ENCODE peak calls at places on chromosomes 7 and 10, in four cellular contexts. U is HL-60, X is K562, O is GM12891. M is an unnamed sample.

GRCh38 chr7:122974229-122974628 is 21.3 kb downstream of the TAS2R16 start:
- DNase-seq in X (no peak), O (no peak), U (no peak), M (no peak)

GRCh38 chr10:129880191-129880590 is 83.9 kb downstream of the EBF3 start:
- DNase-seq in X (no peak), O (no peak), U (no peak), M (no peak)

GRCh38 chr7:40356312-40356711 is 221.5 kb downstream of the SUGCT start:
- DNase-seq in O (no peak), X (no peak), U (no peak), M (no peak)

GRCh38 chr10:73908853-73909611 is 1.9 kb upstream of the PLAU start:
- DNase-seq in X (peak; percentile 56), O (no peak), U (peak; percentile 95), M (peak; percentile 63)

GRCh38 chr10:14200645-14201534 is 129.8 kb downstream of the FRMD4A start:
- DNase-seq in O (no peak), X (peak; percentile 33), U (no peak), M (no peak)

GRCh38 chr10:12221323-12222298 is 25.6 kb downstream of the CDC123 start:
- DNase-seq in O (no peak), U (no peak), X (peak; percentile 74), M (no peak)

GRCh38 chr10:99973190-99973589 is 36.6 kb downstream of the DNMBP start:
- DNase-seq in O (no peak), U (no peak), X (no peak), M (no peak)

GRCh38 chr7:22730921-22731654 is 4.1 kb downstream of the IL6 start:
- DNase-seq in O (no peak), U (no peak), X (no peak), M (no peak)

GRCh38 chr10:53843691-53844362 is 957.2 kb downstream of the PCDH15 start:
- DNase-seq in U (no peak), X (no peak), O (no peak), M (no peak)

GRCh38 chr7:64602518-64602917 is 39.6 kb upstream of the ZNF680 start:
- DNase-seq in U (no peak), X (no peak), O (no peak), M (no peak)

GRCh38 chr10:75441682-75442081 is 10.3 kb downstream of the LRMDA start:
- DNase-seq in O (no peak), X (no peak), U (no peak), M (no peak)

GRCh38 chr7:7919449-7919945 is 49.1 kb upstream of the GLCCI1 start:
- DNase-seq in X (no peak), U (no peak), O (no peak), M (no peak)

GRCh38 chr10:131775444-131775832 is 125.4 kb upstream of the PPP2R2D start:
- DNase-seq in U (no peak), O (no peak), X (no peak), M (no peak)

GRCh38 chr7:47941136-47941844 is 7.0 kb downstream of the PKD1L1 start:
- DNase-seq in O (no peak), U (no peak), X (no peak), M (no peak)

GRCh38 chr10:97059006-97059871 is 126.5 kb downstream of the SLIT1 start:
- DNase-seq in X (no peak), O (no peak), U (no peak), M (no peak)

GRCh38 chr7:936131-937054 is 18.1 kb downstream of the ADAP1 start:
- DNase-seq in X (no peak), U (no peak), O (peak; percentile 88), M (peak; percentile 92)

GRCh38 chr10:117476716-117477115 is 65.8 kb upstream of the EMX2 start:
- DNase-seq in O (no peak), U (no peak), X (no peak), M (no peak)

GRCh38 chr10:78688945-78689935 is 379.5 kb upstream of the ZMIZ1 start:
- DNase-seq in X (no peak), O (no peak), U (no peak), M (no peak)

GRCh38 chr7:69968969-69969368 is 370.7 kb downstream of the AUTS2 start:
- DNase-seq in X (no peak), O (no peak), U (no peak), M (no peak)

GRCh38 chr10:125698599-125698998 is 15.6 kb upstream of the TEX36 start:
- DNase-seq in O (no peak), U (no peak), X (no peak), M (no peak)

DNA sequence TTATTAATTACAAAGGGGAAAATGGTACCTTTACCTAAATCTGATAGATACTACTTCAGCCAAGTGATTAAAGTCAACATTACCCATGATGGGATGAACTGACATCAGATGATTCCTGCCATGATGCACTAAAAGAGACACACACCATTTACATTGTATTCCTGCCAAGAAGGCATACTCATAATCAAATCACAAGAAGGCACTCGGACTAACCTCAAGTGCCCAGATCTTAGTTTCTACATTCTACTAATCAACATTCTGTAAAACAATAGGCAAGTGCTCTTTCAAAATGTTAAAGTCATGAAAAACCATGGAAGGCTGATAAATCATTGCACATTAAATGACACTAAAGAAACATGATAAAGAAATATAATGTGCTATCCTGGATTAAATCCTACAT is 44.4 kb downstream of the SLC35G1 start:
- DNase-seq in O (no peak), U (no peak), X (no peak), M (no peak)
- TF ChIP-seq SPI1 in O (no peak), U (no peak), X (no peak), M (no peak)

GRCh38 chr7:131293018-131293417 is 34.7 kb upstream of the MKLN1 start:
- DNase-seq in X (no peak), U (no peak), O (no peak), M (no peak)
- TF ChIP-seq SPI1 in X (no peak), U (no peak), O (no peak), M (no peak)

GRCh38 chr10:89491932-89492331 is 43.5 kb downstream of the SLC16A12 start:
- DNase-seq in O (no peak), X (no peak), U (no peak), M (no peak)

GRCh38 chr10:89494615-89495014 is 40.8 kb downstream of the SLC16A12 start:
- DNase-seq in U (no peak), X (no peak), O (no peak), M (no peak)

GRCh38 chr10:89494068-89494467 is 41.3 kb downstream of the SLC16A12 start:
- DNase-seq in U (no peak), X (no peak), O (no peak), M (no peak)

DNA sequence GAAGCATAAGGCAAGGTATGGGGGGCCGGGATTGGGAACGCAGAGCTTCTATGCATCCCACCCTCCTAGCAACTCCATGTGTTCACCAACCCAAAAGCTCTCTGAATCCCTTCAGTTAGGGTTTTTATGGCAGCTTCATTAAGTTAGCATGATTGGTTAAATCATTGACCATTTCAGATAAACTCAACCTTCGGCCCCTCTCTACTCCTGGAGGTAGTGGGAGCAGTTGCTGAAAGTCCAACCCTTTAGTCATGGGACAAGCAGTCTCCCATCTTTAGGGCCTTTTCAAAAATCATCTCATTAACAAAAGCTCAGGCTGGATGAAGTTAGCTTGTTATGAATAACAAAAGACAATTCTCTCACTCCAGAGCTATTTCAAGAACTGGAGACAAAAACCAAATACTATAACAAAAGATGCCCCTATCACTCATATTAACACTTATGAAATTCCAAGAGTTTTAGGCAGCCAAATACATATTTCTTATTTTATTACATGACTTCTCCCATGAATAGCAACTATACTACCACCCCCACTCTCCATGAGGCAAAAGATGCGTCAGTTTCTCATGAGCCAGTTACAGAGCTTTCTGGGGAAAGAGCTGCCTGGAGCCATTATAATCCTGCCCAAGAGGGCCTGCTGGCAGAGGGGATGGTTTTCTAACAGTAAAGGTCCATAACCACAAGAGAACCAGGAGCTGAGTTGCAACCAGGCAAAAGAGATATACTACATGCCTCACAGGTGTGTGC is 44.6 kb downstream of the SLC16A12 start:
- DNase-seq in X (no peak), O (no peak), U (no peak), M (no peak)
- TF ChIP-seq SPI1 in X (no peak), O (no peak), U (no peak), M (no peak)

GRCh38 chr10:66349076-66349475 is 576.8 kb upstream of the LRRTM3 start:
- DNase-seq in O (no peak), U (no peak), X (no peak), M (no peak)

GRCh38 chr10:66350622-66351399 is 575.0 kb upstream of the LRRTM3 start:
- DNase-seq in U (no peak), O (no peak), X (no peak), M (no peak)

GRCh38 chr10:66353422-66353821 is 572.4 kb upstream of the LRRTM3 start:
- DNase-seq in O (no peak), X (no peak), U (no peak), M (no peak)

GRCh38 chr10:66349726-66350125 is 576.1 kb upstream of the LRRTM3 start:
- DNase-seq in O (no peak), U (no peak), X (no peak), M (no peak)
- TF ChIP-seq SPI1 in O (no peak), U (no peak), X (no peak), M (no peak)

DNA sequence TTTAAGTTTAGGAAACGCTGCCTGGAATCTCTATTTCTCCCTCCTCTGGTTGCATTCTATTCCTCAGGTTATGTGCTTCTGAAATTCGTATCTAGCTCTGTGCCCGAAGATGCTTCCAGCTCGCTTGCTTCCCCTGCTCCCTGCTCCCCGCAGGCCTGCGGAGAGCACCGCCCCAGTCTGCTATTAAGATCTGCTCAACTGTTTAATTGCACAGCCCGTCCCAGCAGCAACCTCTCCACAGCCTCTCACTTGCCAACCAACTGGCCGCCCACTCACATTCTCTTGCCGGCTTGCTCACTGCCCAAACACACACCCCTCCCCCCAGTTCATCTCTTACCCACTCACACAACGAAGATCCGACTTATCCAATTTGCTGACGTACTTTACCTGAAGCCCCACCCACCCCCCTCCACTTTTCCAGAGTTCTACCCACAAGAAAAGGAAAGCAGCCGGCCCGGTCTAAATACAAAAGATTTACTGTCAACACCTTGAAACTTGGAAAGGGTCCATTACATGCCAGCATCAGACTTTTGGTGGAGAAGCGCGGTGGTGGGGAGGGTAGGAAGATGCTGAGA is 167.3 kb upstream of the KLF14 start:
- DNase-seq in O (no peak), U (no peak), X (no peak), M (no peak)
- TF ChIP-seq SPI1 in O (no peak), U (no peak), X (no peak), M (no peak)

M was measured in GM12878.